ENCODE peak calls at places on chromosomes 12 and 14, in seven cellular contexts. One of them, this sample, is unnamed. For H3K9me3, the result is how much of the 10 kb centered on the place peaks cover.

GRCh38 chr14:81818271-81818670 is 284.6 kb upstream of the SEL1L start:
- DNase-seq in stomach: no peak
- DNase-seq in uterus: no peak
- DNase-seq in upper lobe of right lung: no peak
- DNase-seq in left ventricle myocardium inferior: no peak
- DNase-seq in IMR-90: no peak
- DNase-seq in left lung: no peak
- DNase-seq in this sample: no peak

GRCh38 chr14:34324363-34324795 is 137.7 kb downstream of the SPTSSA start:
- DNase-seq in stomach: no peak
- DNase-seq in uterus: no peak
- DNase-seq in upper lobe of right lung: no peak
- DNase-seq in left ventricle myocardium inferior: no peak
- DNase-seq in IMR-90: peak
- DNase-seq in left lung: no peak
- DNase-seq in this sample: no peak

GRCh38 chr14:81289516-81289915 is 68.8 kb upstream of the GTF2A1 start:
- DNase-seq in stomach: no peak
- DNase-seq in uterus: no peak
- DNase-seq in upper lobe of right lung: no peak
- DNase-seq in left ventricle myocardium inferior: no peak
- DNase-seq in IMR-90: no peak
- DNase-seq in left lung: no peak
- DNase-seq in this sample: no peak

GRCh38 chr12:70254846-70255245 is 11.6 kb downstream of the CNOT2 start:
- DNase-seq in stomach: no peak
- DNase-seq in uterus: no peak
- DNase-seq in upper lobe of right lung: no peak
- DNase-seq in left ventricle myocardium inferior: no peak
- DNase-seq in IMR-90: no peak
- DNase-seq in left lung: no peak
- DNase-seq in this sample: no peak

GRCh38 chr14:72856530-72857264 is 37.2 kb downstream of the DPF3 start:
- DNase-seq in stomach: no peak
- DNase-seq in uterus: no peak
- DNase-seq in upper lobe of right lung: no peak
- DNase-seq in left ventricle myocardium inferior: no peak
- DNase-seq in IMR-90: no peak
- DNase-seq in left lung: no peak
- DNase-seq in this sample: no peak

GRCh38 chr12:33795536-33795935 is 226.8 kb upstream of the ALG10 start:
- DNase-seq in stomach: no peak
- DNase-seq in uterus: no peak
- DNase-seq in upper lobe of right lung: no peak
- DNase-seq in left ventricle myocardium inferior: no peak
- DNase-seq in IMR-90: no peak
- DNase-seq in left lung: no peak
- DNase-seq in this sample: no peak

GRCh38 chr14:87952307-87953094 is 40.5 kb downstream of the GALC start:
- DNase-seq in stomach: no peak
- DNase-seq in uterus: no peak
- DNase-seq in upper lobe of right lung: no peak
- DNase-seq in left ventricle myocardium inferior: no peak
- DNase-seq in IMR-90: no peak
- DNase-seq in left lung: no peak
- DNase-seq in this sample: no peak

GRCh38 chr12:130303781-130304180 is 33.9 kb upstream of the PIWIL1 start:
- DNase-seq in stomach: no peak
- DNase-seq in uterus: no peak
- DNase-seq in upper lobe of right lung: no peak
- DNase-seq in left ventricle myocardium inferior: no peak
- DNase-seq in IMR-90: no peak
- DNase-seq in left lung: no peak
- DNase-seq in this sample: no peak

GRCh38 chr12:105539735-105540134 is 209.2 kb downstream of the C12orf75 start:
- DNase-seq in stomach: no peak
- DNase-seq in uterus: no peak
- DNase-seq in upper lobe of right lung: no peak
- DNase-seq in left ventricle myocardium inferior: no peak
- DNase-seq in IMR-90: no peak
- DNase-seq in left lung: no peak
- DNase-seq in this sample: no peak

GRCh38 chr12:26696613-26697092 is 136.3 kb downstream of the ITPR2 start:
- DNase-seq in stomach: no peak
- DNase-seq in uterus: no peak
- DNase-seq in upper lobe of right lung: no peak
- DNase-seq in left ventricle myocardium inferior: no peak
- DNase-seq in IMR-90: peak
- DNase-seq in left lung: no peak
- DNase-seq in this sample: no peak

GRCh38 chr12:124368421-124369032 is 73.6 kb downstream of the RFLNA start:
- DNase-seq in stomach: no peak
- DNase-seq in uterus: no peak
- DNase-seq in upper lobe of right lung: no peak
- DNase-seq in left ventricle myocardium inferior: no peak
- DNase-seq in IMR-90: no peak
- DNase-seq in left lung: no peak
- DNase-seq in this sample: no peak

DNA sequence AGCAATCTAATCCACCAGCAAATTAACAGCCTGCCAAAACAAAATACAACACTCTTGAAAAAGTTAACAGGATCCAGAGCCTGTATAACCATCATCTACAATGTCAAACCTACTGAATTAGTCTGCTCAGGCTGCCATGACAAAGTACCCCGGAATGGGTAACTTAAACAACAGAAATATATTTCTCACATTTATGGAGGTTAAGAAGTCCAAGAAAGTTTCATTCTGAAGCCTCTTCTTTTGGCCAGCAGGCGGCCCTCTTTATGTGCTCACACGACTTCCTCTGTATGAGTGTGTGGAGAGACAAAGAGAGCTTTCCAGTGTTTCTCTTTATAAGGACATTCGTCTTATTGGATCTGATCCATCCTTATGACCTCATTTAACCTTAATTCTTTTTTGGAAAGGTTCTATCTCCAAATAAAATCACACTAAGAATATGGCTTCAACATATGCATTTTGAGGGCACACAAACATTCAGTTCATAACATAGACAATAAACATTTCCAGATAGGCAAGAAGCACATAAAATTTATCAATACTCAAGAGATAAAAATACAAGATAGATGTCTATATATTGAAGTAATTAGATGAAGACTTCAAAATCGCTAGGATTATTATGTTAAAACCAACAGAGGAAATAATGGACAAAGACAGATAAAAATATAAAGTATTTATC is 5.9 kb upstream of the RERG start:
- DNase-seq in stomach: peak
- DNase-seq in uterus: peak
- DNase-seq in upper lobe of right lung: no peak
- DNase-seq in left ventricle myocardium inferior: peak
- DNase-seq in IMR-90: peak
- DNase-seq in left lung: peak
- DNase-seq in this sample: no peak
- TF ChIP-seq CTCF in stomach: peak
- TF ChIP-seq CTCF in uterus: peak
- TF ChIP-seq CTCF in upper lobe of right lung: peak
- TF ChIP-seq CTCF in left ventricle myocardium inferior: peak
- TF ChIP-seq CTCF in IMR-90: peak
- TF ChIP-seq CTCF in left lung: peak
- TF ChIP-seq CTCF in this sample: peak

GRCh38 chr14:105478624-105479305 is 4.1 kb downstream of the CRIP2 start:
- DNase-seq in stomach: no peak
- DNase-seq in uterus: no peak
- DNase-seq in upper lobe of right lung: no peak
- DNase-seq in left ventricle myocardium inferior: no peak
- DNase-seq in IMR-90: no peak
- DNase-seq in left lung: no peak
- DNase-seq in this sample: no peak

GRCh38 chr14:105476937-105477658 is 2.5 kb downstream of the CRIP2 start:
- DNase-seq in stomach: no peak
- DNase-seq in uterus: no peak
- DNase-seq in upper lobe of right lung: no peak
- DNase-seq in left ventricle myocardium inferior: peak
- DNase-seq in IMR-90: no peak
- DNase-seq in left lung: no peak
- DNase-seq in this sample: no peak

GRCh38 chr14:105475916-105476845 is 1.6 kb downstream of the CRIP2 start:
- DNase-seq in stomach: peak
- DNase-seq in uterus: peak
- DNase-seq in upper lobe of right lung: no peak
- DNase-seq in left ventricle myocardium inferior: peak
- DNase-seq in IMR-90: peak
- DNase-seq in left lung: peak
- DNase-seq in this sample: no peak

GRCh38 chr14:105479438-105480164 is 5.0 kb downstream of the CRIP2 start:
- DNase-seq in stomach: no peak
- DNase-seq in uterus: no peak
- DNase-seq in upper lobe of right lung: no peak
- DNase-seq in left ventricle myocardium inferior: no peak
- DNase-seq in IMR-90: no peak
- DNase-seq in left lung: no peak
- DNase-seq in this sample: no peak

DNA sequence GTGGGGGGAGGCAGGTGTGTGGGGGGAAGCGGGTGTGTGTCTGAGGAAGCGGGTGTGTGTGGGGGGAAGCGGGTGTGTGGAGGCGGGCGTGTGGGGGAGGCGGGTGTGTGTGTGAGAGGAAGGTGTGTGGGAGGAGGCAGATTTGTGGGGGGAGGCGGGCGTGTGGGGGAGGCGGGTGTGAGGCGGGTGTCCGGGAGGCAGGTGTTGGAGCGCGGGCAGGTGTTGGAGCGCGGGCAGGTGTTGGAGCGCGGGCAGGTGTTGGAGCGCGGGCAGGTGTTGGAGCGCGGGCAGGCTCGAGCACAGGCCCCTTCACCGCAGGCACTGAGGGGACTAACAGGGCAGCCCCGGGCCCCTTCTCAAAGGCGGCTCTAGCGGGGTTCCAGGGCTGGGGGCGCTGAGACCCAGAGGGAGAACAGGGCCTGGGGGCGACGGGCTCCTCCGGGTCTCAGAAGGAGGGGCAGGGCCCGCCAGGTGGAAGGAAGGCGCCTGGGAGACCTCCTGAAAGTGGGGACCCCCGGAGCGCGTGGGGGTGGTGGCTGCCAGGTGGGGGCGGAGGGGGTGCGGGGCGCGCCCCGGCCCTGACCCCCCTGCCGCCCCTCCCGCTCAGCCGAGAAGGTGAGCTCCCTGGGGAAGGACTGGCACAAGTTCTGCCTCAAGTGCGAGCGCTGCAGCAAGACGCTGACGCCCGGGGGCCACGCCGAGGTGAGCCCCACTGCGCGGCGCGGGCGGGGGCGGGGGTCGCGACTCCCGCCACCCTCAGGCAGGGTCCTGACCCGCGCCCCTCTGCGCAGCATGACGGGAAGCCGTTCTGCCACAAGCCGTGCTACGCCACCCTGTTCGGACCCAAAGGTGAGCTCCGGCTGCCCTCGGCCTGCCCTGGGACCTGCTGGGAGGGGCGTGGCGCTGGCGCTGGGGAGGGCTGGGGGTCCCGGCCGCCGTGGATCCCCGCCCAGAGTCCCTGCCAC is 3.3 kb downstream of the CRIP2 start:
- DNase-seq in stomach: no peak
- DNase-seq in uterus: no peak
- DNase-seq in upper lobe of right lung: no peak
- DNase-seq in left ventricle myocardium inferior: peak
- DNase-seq in IMR-90: no peak
- DNase-seq in left lung: no peak
- DNase-seq in this sample: peak
- H3K4me3 ChIP-seq in stomach: no peak
- H3K4me3 ChIP-seq in uterus: no peak
- H3K4me3 ChIP-seq in upper lobe of right lung: peak
- H3K4me3 ChIP-seq in left ventricle myocardium inferior: peak
- H3K4me3 ChIP-seq in IMR-90: no peak
- H3K4me3 ChIP-seq in left lung: peak
- H3K4me3 ChIP-seq in this sample: peak

GRCh38 chr14:99905121-99905520 is 111.9 kb downstream of the EML1 start:
- DNase-seq in stomach: no peak
- DNase-seq in uterus: no peak
- DNase-seq in upper lobe of right lung: no peak
- DNase-seq in left ventricle myocardium inferior: no peak
- DNase-seq in IMR-90: no peak
- DNase-seq in left lung: no peak
- DNase-seq in this sample: no peak

GRCh38 chr14:99899578-99900178 is 106.5 kb downstream of the EML1 start:
- DNase-seq in stomach: no peak
- DNase-seq in uterus: no peak
- DNase-seq in upper lobe of right lung: no peak
- DNase-seq in left ventricle myocardium inferior: no peak
- DNase-seq in IMR-90: peak
- DNase-seq in left lung: no peak
- DNase-seq in this sample: no peak

GRCh38 chr14:99904506-99904905 is 111.3 kb downstream of the EML1 start:
- DNase-seq in stomach: no peak
- DNase-seq in uterus: no peak
- DNase-seq in upper lobe of right lung: no peak
- DNase-seq in left ventricle myocardium inferior: no peak
- DNase-seq in IMR-90: no peak
- DNase-seq in left lung: no peak
- DNase-seq in this sample: no peak

GRCh38 chr14:99907761-99908652 is 114.8 kb downstream of the EML1 start:
- DNase-seq in stomach: no peak
- DNase-seq in uterus: no peak
- DNase-seq in upper lobe of right lung: no peak
- DNase-seq in left ventricle myocardium inferior: no peak
- DNase-seq in IMR-90: no peak
- DNase-seq in left lung: no peak
- DNase-seq in this sample: no peak

DNA sequence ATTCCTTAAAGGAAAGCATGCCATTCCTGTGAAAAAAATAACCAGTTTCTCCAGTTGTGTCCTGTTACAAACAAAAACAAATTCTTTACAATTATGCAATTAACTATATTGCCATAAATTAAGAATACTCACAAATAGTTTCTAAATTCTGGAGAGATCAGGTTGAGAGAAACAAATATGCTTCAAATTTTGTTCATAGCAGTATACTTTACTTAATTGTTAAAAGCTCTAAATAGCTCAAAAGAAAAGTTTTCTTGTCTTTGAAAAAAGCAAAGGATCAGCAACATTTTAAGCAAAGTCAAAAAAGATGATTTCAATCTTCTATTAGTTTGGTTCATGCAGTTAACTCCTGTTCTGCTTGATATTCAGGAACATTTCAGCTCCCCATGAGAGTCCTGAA is 109.7 kb downstream of the EML1 start:
- DNase-seq in stomach: no peak
- DNase-seq in uterus: no peak
- DNase-seq in upper lobe of right lung: no peak
- DNase-seq in left ventricle myocardium inferior: no peak
- DNase-seq in IMR-90: no peak
- DNase-seq in left lung: no peak
- DNase-seq in this sample: no peak
- H3K9me3 ChIP-seq in stomach: under half
- H3K9me3 ChIP-seq in uterus: under half
- H3K9me3 ChIP-seq in upper lobe of right lung: under half
- H3K9me3 ChIP-seq in left ventricle myocardium inferior: under half
- H3K9me3 ChIP-seq in IMR-90: under half
- H3K9me3 ChIP-seq in left lung: under half
- H3K9me3 ChIP-seq in this sample: under half

GRCh38 chr14:106605548-106606448 is 1079.4 kb downstream of the TMEM121 start:
- DNase-seq in stomach: peak
- DNase-seq in uterus: no peak
- DNase-seq in upper lobe of right lung: peak
- DNase-seq in left ventricle myocardium inferior: peak
- DNase-seq in IMR-90: no peak
- DNase-seq in left lung: peak
- DNase-seq in this sample: peak
- TF ChIP-seq CTCF in stomach: no peak
- TF ChIP-seq CTCF in uterus: no peak
- TF ChIP-seq CTCF in upper lobe of right lung: peak
- TF ChIP-seq CTCF in left ventricle myocardium inferior: no peak
- TF ChIP-seq CTCF in IMR-90: no peak
- TF ChIP-seq CTCF in left lung: no peak
- TF ChIP-seq CTCF in this sample: no peak

GRCh38 chr12:29867823-29868222 is 84.1 kb upstream of the TMTC1 start:
- DNase-seq in stomach: no peak
- DNase-seq in uterus: no peak
- DNase-seq in upper lobe of right lung: no peak
- DNase-seq in left ventricle myocardium inferior: no peak
- DNase-seq in IMR-90: no peak
- DNase-seq in left lung: no peak
- DNase-seq in this sample: no peak
- H3K4me3 ChIP-seq in stomach: no peak
- H3K4me3 ChIP-seq in uterus: no peak
- H3K4me3 ChIP-seq in upper lobe of right lung: no peak
- H3K4me3 ChIP-seq in left ventricle myocardium inferior: no peak
- H3K4me3 ChIP-seq in IMR-90: no peak
- H3K4me3 ChIP-seq in left lung: no peak
- H3K4me3 ChIP-seq in this sample: no peak

This sample was measured in esophagus squamous epithelium.